ENCODE peak calls at places on chromosomes 6 and 20, in nine cellular contexts. S, L, W, K, V, A, Q, N and J are unnamed samples.

GRCh38 chr6:10369896-10370295 is 45.0 kb downstream of the TFAP2A start:
- DNase-seq in S (no peak), L (no peak), W (no peak), K (no peak), V (peak), A (no peak), Q (no peak), N (no peak), J (peak)

GRCh38 chr6:41584668-41585205 is 38.6 kb downstream of the FOXP4 start:
- DNase-seq in S (no peak), L (no peak), W (no peak), K (no peak), V (no peak), A (no peak), Q (no peak), N (no peak), J (no peak)

GRCh38 chr6:9539231-9539755 is 875.6 kb downstream of the TFAP2A start:
- DNase-seq in S (no peak), L (no peak), W (no peak), K (no peak), V (no peak), A (no peak), Q (no peak), N (no peak), J (no peak)

GRCh38 chr6:79984261-79984660 is 20.2 kb upstream of the TTK start:
- DNase-seq in S (no peak), L (no peak), W (no peak), K (no peak), V (peak), A (no peak), Q (no peak), N (no peak), J (no peak)

GRCh38 chr6:144652292-144652891 is 367.3 kb downstream of the UTRN start:
- DNase-seq in S (no peak), L (no peak), W (no peak), K (no peak), V (no peak), A (no peak), Q (no peak), N (no peak), J (no peak)

GRCh38 chr6:39353698-39354315 is 31.3 kb upstream of the KCNK16 start:
- DNase-seq in S (peak), L (no peak), W (no peak), K (no peak), V (no peak), A (no peak), Q (no peak), N (no peak), J (no peak)

GRCh38 chr6:105164418-105164817 is 15.4 kb downstream of the POPDC3 start:
- DNase-seq in S (no peak), L (no peak), W (no peak), K (peak), V (peak), A (peak), Q (no peak), N (no peak), J (peak)

GRCh38 chr6:100458841-100459154 is 5.9 kb downstream of the SIM1 start:
- DNase-seq in S (no peak), L (no peak), W (no peak), K (no peak), V (no peak), A (no peak), Q (no peak), N (no peak), J (no peak)

GRCh38 chr6:57069920-57070331 is 20.1 kb upstream of the ZNF451 start:
- DNase-seq in S (no peak), L (no peak), W (no peak), K (no peak), V (no peak), A (no peak), Q (no peak), N (no peak), J (no peak)

GRCh38 chr20:47964174-47964573 is 178.9 kb upstream of the SULF2 start:
- DNase-seq in S (no peak), L (no peak), W (no peak), K (peak), V (no peak), A (no peak), Q (no peak), N (no peak), J (no peak)

GRCh38 chr6:138492871-138493270 is 6.4 kb downstream of the NHSL1 start:
- DNase-seq in S (no peak), L (no peak), W (no peak), K (no peak), V (no peak), A (no peak), Q (no peak), N (no peak), J (no peak)

GRCh38 chr6:126716826-126717514 is 377.1 kb downstream of the CENPW start:
- DNase-seq in S (no peak), L (no peak), W (no peak), K (no peak), V (peak), A (no peak), Q (no peak), N (no peak), J (no peak)

GRCh38 chr20:61749406-61750075 is 316.1 kb downstream of the TAF4 start:
- DNase-seq in S (peak), L (no peak), W (no peak), K (no peak), V (no peak), A (no peak), Q (no peak), N (no peak), J (no peak)

GRCh38 chr6:40077315-40077714 is 143.1 kb upstream of the MOCS1 start:
- DNase-seq in S (no peak), L (no peak), W (no peak), K (no peak), V (peak), A (no peak), Q (no peak), N (no peak), J (no peak)

GRCh38 chr6:33091957-33092356 is 16.2 kb downstream of the HLA-DPB1 start:
- DNase-seq in S (no peak), L (peak), W (no peak), K (no peak), V (peak), A (peak), Q (peak), N (no peak), J (no peak)

GRCh38 chr20:36399147-36399968 is 93.2 kb downstream of the DLGAP4 start:
- DNase-seq in S (no peak), L (peak), W (peak), K (peak), V (peak), A (peak), Q (peak), N (peak), J (no peak)

GRCh38 chr6:169445227-169445626 is 191.6 kb upstream of the THBS2 start:
- DNase-seq in S (no peak), L (no peak), W (no peak), K (no peak), V (no peak), A (no peak), Q (no peak), N (no peak), J (no peak)